ENCODE peak calls at places on chromosomes 4 and X, in eight cellular contexts. X, N, P, W, V, Q, G and H are unnamed samples.

GRCh38 chr4:25367004-25367621 is 9.9 kb upstream of the ANAPC4 start:
- DNase-seq in Q (no peak), G (peak), X (peak), N (no peak), P (no peak), W (peak), V (peak), H (no peak)

GRCh38 chrX:148426467-148426866 is 74.0 kb upstream of the AFF2 start:
- DNase-seq in N (no peak), G (no peak), V (no peak), X (no peak), P (no peak), Q (no peak), W (no peak), H (no peak)

GRCh38 chr4:152939655-152940054 is 3.5 kb downstream of the FHDC1 start:
- DNase-seq in X (no peak), G (no peak), P (no peak), V (no peak), N (no peak), Q (no peak), W (no peak), H (no peak)

GRCh38 chr4:38889143-38889542 is 21.5 kb downstream of the FAM114A1 start:
- DNase-seq in W (peak), V (peak), G (peak), N (no peak), Q (no peak), P (no peak), X (peak), H (no peak)

GRCh38 chr4:141654098-141654497 is 17.7 kb downstream of the IL15 start:
- DNase-seq in P (no peak), Q (peak), V (no peak), X (peak), W (no peak), N (no peak), G (peak), H (no peak)

GRCh38 chr4:687048-687974 is 1.6 kb downstream of the SLC49A3 start:
- DNase-seq in W (no peak), P (no peak), Q (peak), V (no peak), N (peak), G (peak), X (peak), H (peak)

GRCh38 chr4:153140294-153140693 is 63.9 kb upstream of the TRIM2 start:
- DNase-seq in Q (no peak), V (no peak), N (no peak), G (no peak), X (no peak), W (no peak), P (no peak), H (no peak)

GRCh38 chr4:6926681-6927478 is 17.3 kb downstream of the TBC1D14 start:
- DNase-seq in G (peak), N (no peak), X (no peak), Q (peak), V (no peak), P (no peak), W (no peak), H (peak)

GRCh38 chr4:150578745-150579470 is 3.0 kb upstream of the MAB21L2 start:
- DNase-seq in V (no peak), X (no peak), G (no peak), N (no peak), W (no peak), Q (no peak), P (no peak), H (no peak)

GRCh38 chr4:21451032-21451431 is 497.5 kb downstream of the KCNIP4 start:
- DNase-seq in W (no peak), X (no peak), G (peak), Q (no peak), N (no peak), P (no peak), V (no peak), H (no peak)

GRCh38 chr4:176393306-176394013 is 73.7 kb downstream of the SPCS3 start:
- DNase-seq in X (no peak), P (no peak), W (no peak), Q (no peak), G (no peak), N (no peak), V (no peak), H (no peak)

GRCh38 chrX:51242212-51242611 is 90.4 kb upstream of the NUDT10 start:
- DNase-seq in V (no peak), P (no peak), N (no peak), W (no peak), G (no peak), X (no peak), Q (no peak), H (no peak)

GRCh38 chrX:83997781-83998180 is 136.8 kb downstream of the CYLC1 start:
- DNase-seq in P (no peak), V (no peak), W (peak), X (no peak), Q (no peak), N (no peak), G (no peak), H (no peak)

GRCh38 chrX:19904778-19905367 is 17.5 kb upstream of the SH3KBP1 start:
- DNase-seq in V (peak), N (no peak), P (no peak), G (peak), Q (no peak), X (peak), W (peak), H (no peak)

GRCh38 chrX:44462851-44463250 is 79.8 kb downstream of the FUNDC1 start:
- DNase-seq in V (peak), G (peak), W (peak), N (no peak), X (peak), Q (no peak), P (no peak), H (peak)

GRCh38 chr4:70183168-70183939 is 12.2 kb upstream of the ODAM start:
- DNase-seq in G (peak), W (peak), Q (no peak), X (peak), V (peak), N (no peak), P (no peak), H (no peak)

GRCh38 chr4:74335341-74336019 is 27.2 kb downstream of the EPGN start:
- DNase-seq in V (no peak), G (no peak), N (no peak), P (no peak), X (no peak), W (no peak), Q (no peak), H (no peak)

GRCh38 chrX:134236690-134237362 is at the start of gene CCDC160:
- DNase-seq in V (peak), X (peak), G (peak), P (no peak), N (peak), W (no peak), Q (peak), H (peak)

GRCh38 chrX:40975951-40976350 is 109.3 kb upstream of the USP9X start:
- DNase-seq in N (no peak), Q (no peak), G (no peak), V (no peak), P (no peak), X (no peak), W (no peak), H (no peak)

GRCh38 chrX:115344885-115345653 is 55.6 kb downstream of the LUZP4 start:
- DNase-seq in P (peak), Q (peak), G (peak), V (peak), W (peak), X (peak), N (peak), H (peak)

GRCh38 chr4:56979674-56980073 is 978 bp downstream of the POLR2B start:
- DNase-seq in V (no peak), W (no peak), P (no peak), X (peak), G (peak), N (no peak), Q (no peak), H (peak)

GRCh38 chrX:14508025-14508690 is 21.2 kb upstream of the GLRA2 start:
- DNase-seq in V (no peak), Q (no peak), N (no peak), W (no peak), G (no peak), X (no peak), P (no peak), H (no peak)

GRCh38 chrX:48531359-48531954 is 8.1 kb upstream of the TBC1D25 start:
- DNase-seq in W (no peak), G (peak), X (no peak), N (no peak), V (no peak), Q (no peak), P (no peak), H (no peak)

GRCh38 chr4:87758278-87758677 is 41.1 kb upstream of the IBSP start:
- DNase-seq in P (no peak), V (no peak), W (no peak), N (no peak), Q (no peak), G (no peak), X (no peak), H (no peak)

GRCh38 chrX:153844509-153845082 is 14.3 kb upstream of the PDZD4 start:
- DNase-seq in Q (no peak), V (no peak), P (no peak), X (no peak), G (no peak), W (no peak), N (no peak), H (no peak)

GRCh38 chrX:112738347-112739033 is 58.8 kb upstream of the LHFPL1 start:
- DNase-seq in G (no peak), N (no peak), X (no peak), P (no peak), Q (no peak), W (no peak), V (no peak), H (no peak)

GRCh38 chrX:54842638-54843037 is 35.1 kb downstream of the MAGED2 start:
- DNase-seq in N (no peak), P (no peak), Q (no peak), X (no peak), G (no peak), W (no peak), V (no peak), H (no peak)

GRCh38 chrX:120244735-120245498 is 5.7 kb upstream of the ZBTB33 start:
- DNase-seq in N (peak), W (peak), Q (peak), P (peak), X (peak), G (peak), V (peak), H (peak)

GRCh38 chr4:22190855-22191254 is 242.3 kb upstream of the KCNIP4 start:
- DNase-seq in X (no peak), N (no peak), V (no peak), Q (no peak), G (peak), P (no peak), W (no peak), H (no peak)

GRCh38 chr4:56728512-56728911 is 47.4 kb upstream of the HOPX start:
- DNase-seq in V (no peak), X (peak), P (no peak), G (peak), N (no peak), Q (peak), W (no peak), H (peak)

GRCh38 chrX:147832707-147833348 is 78.9 kb upstream of the FMR1 start:
- DNase-seq in N (no peak), V (no peak), X (no peak), P (no peak), Q (no peak), W (no peak), G (no peak), H (no peak)